ENCODE peak calls at places on chromosomes 6 and 20, in nine cellular contexts. J is cerebellum; M is T-helper 17 cell; G is Caco-2; F is left cardiac atrium; X is brain pericyte; A is stimulated activated CD8-positive, alpha-beta memory T cell treated with anti-CD3 and anti-CD28 coated beads, Interleukin-7, amount 100 ng/mL, for 1 hour; U is fibroblast of lung; I is NCI-H345. H is an unnamed sample.

GRCh38 chr6:4637691-4638433 is 138.3 kb upstream of the CDYL start:
- DNase-seq in M (no peak), J (no peak), U (peak; percentile 86), X (no peak), G (no peak), A (no peak), I (no peak), F (no peak), H (peak; percentile 76)

GRCh38 chr6:34914358-34914757 is 25.3 kb downstream of the ANKS1A start:
- DNase-seq in M (no peak), A (no peak), J (no peak), G (no peak), F (no peak), I (no peak), X (no peak), U (no peak), H (no peak)

GRCh38 chr6:158706369-158706982 is 56.6 kb downstream of the SYTL3 start:
- DNase-seq in G (peak; percentile 62), M (no peak), F (peak; percentile 75), J (peak; percentile 13), I (no peak), U (peak; percentile 41), X (no peak), A (no peak), H (peak; percentile 62)

GRCh38 chr6:111843347-111844147 is 29.7 kb downstream of the FYN start:
- DNase-seq in X (no peak), A (peak; percentile 37), G (no peak), I (no peak), U (peak; percentile 50), J (no peak), M (peak; percentile 58), F (peak; percentile 40), H (no peak)

GRCh38 chr20:48006036-48006833 is 221.0 kb upstream of the SULF2 start:
- DNase-seq in G (peak; percentile 30), J (no peak), M (no peak), U (peak; percentile 65), F (no peak), X (no peak), A (no peak), I (no peak), H (no peak)

GRCh38 chr6:100175814-100176275 is 181.8 kb upstream of the MCHR2 start:
- DNase-seq in J (no peak), M (no peak), A (no peak), G (no peak), F (no peak), I (no peak), U (peak; percentile 95), X (peak; percentile 13), H (peak; percentile 91)

GRCh38 chr6:13005994-13006393 is 289.4 kb downstream of the PHACTR1 start:
- DNase-seq in G (no peak), I (no peak), F (no peak), X (no peak), U (no peak), A (no peak), M (no peak), J (no peak), H (no peak)

GRCh38 chr6:30067460-30068139 is 602 bp downstream of the PPP1R11 start:
- DNase-seq in X (no peak), M (no peak), J (no peak), A (no peak), U (no peak), F (peak; percentile 86), G (no peak), I (no peak), H (no peak)

GRCh38 chr20:61736751-61737310 is 328.9 kb downstream of the TAF4 start:
- DNase-seq in U (no peak), G (no peak), A (no peak), F (peak; percentile 5), M (no peak), J (no peak), X (no peak), I (no peak), H (no peak)

GRCh38 chr6:5181494-5182287 is 79.1 kb downstream of the LYRM4 start:
- DNase-seq in U (no peak), M (no peak), J (no peak), X (no peak), A (no peak), I (no peak), G (no peak), F (no peak), H (peak; percentile 53)

GRCh38 chr20:50285376-50286173 is 94.9 kb downstream of the CEBPB start:
- DNase-seq in X (peak; percentile 60), G (no peak), F (no peak), A (no peak), I (no peak), J (no peak), U (peak; percentile 65), M (no peak), H (peak; percentile 79)

GRCh38 chr20:50381771-50382593 is 128.2 kb upstream of the PTPN1 start:
- DNase-seq in M (no peak), U (no peak), J (no peak), G (no peak), X (no peak), F (no peak), A (no peak), I (no peak), H (no peak)

GRCh38 chr20:57723816-57724215 is 14.0 kb upstream of the PMEPA1 start:
- DNase-seq in M (no peak), I (no peak), U (no peak), X (no peak), F (no peak), A (no peak), G (no peak), J (no peak), H (no peak)

GRCh38 chr6:81031429-81031828 is 721.1 kb downstream of the TENT5A start:
- DNase-seq in F (no peak), G (no peak), I (no peak), M (no peak), A (no peak), X (no peak), J (no peak), U (peak; percentile 2), H (peak; percentile 16)

GRCh38 chr6:155985660-155986138 is 530.1 kb upstream of the NOX3 start:
- DNase-seq in G (no peak), X (no peak), A (no peak), F (peak; percentile 22), J (peak; percentile 79), I (no peak), U (no peak), M (no peak), H (no peak)

GRCh38 chr6:106360410-106360988 is at the start of gene CRYBG1:
- DNase-seq in A (peak; percentile 40), X (no peak), M (peak; percentile 74), G (peak; percentile 81), I (peak; percentile 87), F (peak; percentile 33), J (peak; percentile 36), U (no peak), H (peak; percentile 13)

GRCh38 chr6:161198176-161198575 is 75.7 kb downstream of the AGPAT4 start:
- DNase-seq in A (no peak), F (no peak), M (no peak), I (peak; percentile 3), G (no peak), U (peak; percentile 42), J (no peak), X (no peak), H (peak; percentile 72)

GRCh38 chr6:115887887-115888286 is 172.8 kb downstream of the FRK start:
- DNase-seq in J (no peak), A (no peak), G (no peak), I (no peak), U (no peak), F (no peak), X (no peak), M (no peak), H (no peak)

GRCh38 chr6:100112855-100113508 is 119.0 kb upstream of the MCHR2 start:
- DNase-seq in X (no peak), U (no peak), A (no peak), F (no peak), J (no peak), I (no peak), G (no peak), M (no peak), H (no peak)

GRCh38 chr20:25479638-25480037 is 72.2 kb downstream of the GINS1 start:
- DNase-seq in J (no peak), I (no peak), F (no peak), A (no peak), X (no peak), M (no peak), G (no peak), U (no peak), H (no peak)

GRCh38 chr6:116127771-116128493 is 2.0 kb upstream of the COL10A1 start:
- DNase-seq in M (no peak), F (no peak), G (no peak), J (no peak), A (no peak), I (no peak), X (no peak), U (peak; percentile 29), H (no peak)

GRCh38 chr6:43803055-43803782 is 33.2 kb downstream of the VEGFA start:
- DNase-seq in X (no peak), U (no peak), M (no peak), G (peak; percentile 84), I (no peak), J (no peak), A (no peak), F (peak; percentile 35), H (peak; percentile 52)

GRCh38 chr6:160004419-160005160 is 35.7 kb downstream of the IGF2R start:
- DNase-seq in M (no peak), J (no peak), I (no peak), F (no peak), X (no peak), U (no peak), G (no peak), A (no peak), H (no peak)

GRCh38 chr20:50123418-50123817 is 10.5 kb upstream of the UBE2V1 start:
- DNase-seq in F (no peak), M (no peak), G (no peak), X (no peak), A (no peak), J (no peak), I (no peak), U (no peak), H (no peak)

H was measured in fibroblast of pulmonary artery.